ENCODE peak calls at places on chromosome 20, in ten cellular contexts. I is GF-D8; Q is NCI-H510A; O is activated gamma-delta T cell treated with Interleukin-2 at 50 U/mL for 16 hours; U is epithelial cell of esophagus; P is iPS-NIHi11; L is endothelial cell; X is tibial artery; C is CD4-positive, CD25-positive, alpha-beta regulatory T cell; W is HCEC 1CT. E is an unnamed sample.

GRCh38 chr20:46010491-46011405 is 2.0 kb downstream of the MMP9 start:
- DNase-seq in I (no peak), Q (no peak), O (peak; percentile 34), U (peak; percentile 55), P (no peak), L (no peak), X (no peak), C (peak; percentile 53), W (no peak), E (peak; percentile 60)

GRCh38 chr20:47263502-47264084 is 92.9 kb downstream of the ZMYND8 start:
- DNase-seq in I (no peak), Q (no peak), O (no peak), U (no peak), P (no peak), L (no peak), X (no peak), C (no peak), W (no peak), E (no peak)

GRCh38 chr20:53502820-53503219 is 90.8 kb downstream of the ZNF217 start:
- DNase-seq in I (no peak), Q (no peak), O (no peak), U (no peak), P (no peak), L (no peak), X (no peak), C (no peak), W (no peak), E (no peak)

GRCh38 chr20:41476013-41476441 is 109.4 kb upstream of the EMILIN3 start:
- DNase-seq in I (no peak), Q (peak; percentile 54), O (no peak), U (peak; percentile 82), P (no peak), L (no peak), X (no peak), C (no peak), W (peak; percentile 48), E (no peak)

GRCh38 chr20:58543274-58543673 is 28.1 kb upstream of the APCDD1L start:
- DNase-seq in I (no peak), Q (no peak), O (no peak), U (no peak), P (no peak), L (no peak), X (no peak), C (no peak), W (no peak), E (no peak)

GRCh38 chr20:63095718-63096654 is 89.2 kb upstream of the BHLHE23 start:
- DNase-seq in I (no peak), Q (no peak), O (peak; percentile 3), U (no peak), P (peak; percentile 35), L (no peak), X (peak; percentile 35), C (no peak), W (no peak), E (peak; percentile 13)

GRCh38 chr20:5886788-5887187 is 63.5 kb downstream of the TRMT6 start:
- DNase-seq in I (no peak), Q (peak; percentile 58), O (no peak), U (no peak), P (no peak), L (no peak), X (no peak), C (no peak), W (no peak), E (no peak)

GRCh38 chr20:34129518-34130162 is 17.6 kb upstream of the EIF2S2 start:
- DNase-seq in I (peak; percentile 10), Q (peak; percentile 16), O (peak; percentile 50), U (peak; percentile 77), P (peak; percentile 81), L (peak; percentile 69), X (no peak), C (peak; percentile 77), W (peak; percentile 51), E (peak; percentile 54)

GRCh38 chr20:23086056-23086551 is at the start of gene CD93:
- DNase-seq in I (peak; percentile 57), Q (no peak), O (no peak), U (peak; percentile 38), P (no peak), L (peak; percentile 36), X (peak; percentile 83), C (peak; percentile 52), W (no peak), E (peak; percentile 51)

GRCh38 chr20:13008761-13009681 is at the start of gene SPTLC3:
- DNase-seq in I (no peak), Q (no peak), O (no peak), U (peak; percentile 73), P (peak; percentile 52), L (no peak), X (peak; percentile 71), C (no peak), W (peak; percentile 38), E (no peak)